ENCODE peak calls at places on chromosomes 12 and 14, in five cellular contexts. G is left lung; Y is neural progenitor cell; J is ascending aorta; N is CD8-positive, alpha-beta T cell. S is an unnamed sample. For H3K27me3, the result is how much of the 10 kb centered on the place peaks cover.

GRCh38 chr14:90733139-90733808 is 83.0 kb downstream of the TTC7B start:
- DNase-seq in G (no peak), Y (no peak), J (no peak), N (no peak), S (no peak)

GRCh38 chr14:75804570-75805275 is 143.7 kb downstream of the TTLL5 start:
- DNase-seq in G (no peak), Y (no peak), J (no peak), N (no peak), S (no peak)

GRCh38 chr12:83850531-83850930 is 1062.1 kb downstream of the SLC6A15 start:
- DNase-seq in G (no peak), Y (no peak), J (no peak), N (no peak), S (no peak)

GRCh38 chr12:52280319-52280795 is 5.9 kb downstream of the KRT86 start:
- DNase-seq in G (peak), Y (no peak), J (peak), N (no peak), S (no peak)

GRCh38 chr12:54222609-54223008 is 33.8 kb upstream of the SMUG1 start:
- DNase-seq in G (no peak), Y (no peak), J (no peak), N (no peak), S (no peak)

GRCh38 chr14:71290960-71291466 is 383.8 kb downstream of the PCNX1 start:
- DNase-seq in G (peak), Y (no peak), J (no peak), N (no peak), S (no peak)

GRCh38 chr12:110639336-110640178 is 25.6 kb downstream of the TCTN1 start:
- DNase-seq in G (no peak), Y (no peak), J (no peak), N (no peak), S (no peak)

GRCh38 chr14:32225378-32225920 is 22.4 kb upstream of the RNU6-8 start:
- DNase-seq in G (no peak), Y (peak), J (no peak), N (no peak), S (no peak)

GRCh38 chr14:104223101-104223809 is 84.9 kb downstream of the KIF26A start:
- DNase-seq in G (peak), Y (no peak), J (no peak), N (no peak), S (no peak)

GRCh38 chr12:103805961-103806360 is 35.1 kb downstream of the NT5DC3 start:
- DNase-seq in G (no peak), Y (no peak), J (no peak), N (no peak), S (no peak)

GRCh38 chr12:49121047-49121696 is 10.0 kb downstream of the TUBA1B start:
- DNase-seq in G (no peak), Y (peak), J (no peak), N (no peak), S (no peak)

GRCh38 chr12:99769581-99769980 is 122.0 kb downstream of the GARIN6 start:
- DNase-seq in G (no peak), Y (peak), J (no peak), N (no peak), S (no peak)

GRCh38 chr14:28635387-28635786 is 131.2 kb upstream of the FOXG1 start:
- DNase-seq in G (no peak), Y (peak), J (no peak), N (no peak), S (no peak)

GRCh38 chr12:132445884-132446471 is 44.0 kb upstream of the FBRSL1 start:
- DNase-seq in G (peak), Y (peak), J (peak), N (peak), S (no peak)

GRCh38 chr12:108609535-108610335 is 11.9 kb upstream of the TMEM119 start:
- DNase-seq in G (peak), Y (no peak), J (no peak), N (no peak), S (peak)

GRCh38 chr12:29907486-29907885 is 123.7 kb upstream of the TMTC1 start:
- DNase-seq in G (no peak), Y (no peak), J (no peak), N (no peak), S (no peak)

GRCh38 chr12:6943387-6943718 is 263 bp upstream of the RNU7-1 start:
- DNase-seq in G (peak), Y (peak), J (peak), N (peak), S (peak)

GRCh38 chr14:39365354-39365753 is 66.9 kb downstream of the FBXO33 start:
- DNase-seq in G (no peak), Y (no peak), J (no peak), N (no peak), S (no peak)

GRCh38 chr14:23406244-23406643 is 1.8 kb downstream of the MYH6 start:
- DNase-seq in G (no peak), Y (no peak), J (no peak), N (no peak), S (no peak)

GRCh38 chr12:119870462-119870861 is 6.7 kb downstream of the CIT start:
- DNase-seq in G (no peak), Y (no peak), J (no peak), N (no peak), S (no peak)

GRCh38 chr12:119156401-119156800 is 22.3 kb upstream of the HSPB8 start:
- DNase-seq in G (no peak), Y (peak), J (no peak), N (no peak), S (no peak)

GRCh38 chr14:79417961-79418360 is 793.3 kb downstream of the DIO2 start:
- DNase-seq in G (no peak), Y (no peak), J (no peak), N (no peak), S (no peak)

GRCh38 chr12:3035815-3036702 is 41.1 kb upstream of the TSPAN9 start:
- DNase-seq in G (no peak), Y (peak), J (no peak), N (no peak), S (no peak)

GRCh38 chr12:50747817-50748216 is 16.1 kb upstream of the ATF1 start:
- DNase-seq in G (no peak), Y (no peak), J (no peak), N (no peak), S (no peak)

GRCh38 chr12:72261885-72262284 is 10.3 kb upstream of the TRHDE start:
- DNase-seq in G (no peak), Y (no peak), J (no peak), N (no peak), S (no peak)

GRCh38 chr12:15146585-15146984 is 74.6 kb downstream of the RERG start:
- DNase-seq in G (no peak), Y (peak), J (no peak), N (no peak), S (no peak)

GRCh38 chr14:39432619-39433451 is 602 bp upstream of the FBXO33 start:
- DNase-seq in G (peak), Y (peak), J (peak), N (peak), S (peak)

GRCh38 chr14:80055912-80056801 is 155.1 kb downstream of the DIO2 start:
- DNase-seq in G (no peak), Y (peak), J (no peak), N (no peak), S (no peak)

GRCh38 chr14:77760381-77761204 is at the start of gene SNW1:
- DNase-seq in G (peak), Y (peak), J (peak), N (peak), S (peak)

GRCh38 chr12:49188916-49189367 is at the start of gene TUBA1A:
- DNase-seq in G (peak), Y (peak), J (peak), N (peak), S (peak)

GRCh38 chr12:4824415-4824814 is 85.3 kb upstream of the KCNA1 start:
- DNase-seq in G (no peak), Y (no peak), J (no peak), N (no peak), S (no peak)

GRCh38 chr14:49134940-49135339 is 451.2 kb downstream of the RPS29 start:
- DNase-seq in G (no peak), Y (peak), J (no peak), N (no peak), S (no peak)

GRCh38 chr12:75364918-75365317 is 26.0 kb upstream of the GLIPR1L2 start:
- DNase-seq in G (no peak), Y (peak), J (no peak), N (no peak), S (no peak)

GRCh38 chr14:52609445-52610044 is 56.9 kb downstream of the GPR137C start:
- DNase-seq in G (no peak), Y (peak), J (no peak), N (no peak), S (no peak)

GRCh38 chr12:1500095-1500801 is 94.1 kb downstream of the FBXL14 start:
- DNase-seq in G (no peak), Y (no peak), J (no peak), N (no peak), S (no peak)

GRCh38 chr14:37253905-37254304 is 56.2 kb downstream of the MIPOL1 start:
- DNase-seq in G (no peak), Y (no peak), J (no peak), N (no peak), S (no peak)

GRCh38 chr14:34365309-34365915 is 96.6 kb downstream of the SPTSSA start:
- DNase-seq in G (no peak), Y (peak), J (no peak), N (no peak), S (no peak)

GRCh38 chr12:6605425-6606330 is 1.5 kb downstream of the CHD4 start:
- DNase-seq in G (no peak), Y (peak), J (no peak), N (peak), S (no peak)

DNA sequence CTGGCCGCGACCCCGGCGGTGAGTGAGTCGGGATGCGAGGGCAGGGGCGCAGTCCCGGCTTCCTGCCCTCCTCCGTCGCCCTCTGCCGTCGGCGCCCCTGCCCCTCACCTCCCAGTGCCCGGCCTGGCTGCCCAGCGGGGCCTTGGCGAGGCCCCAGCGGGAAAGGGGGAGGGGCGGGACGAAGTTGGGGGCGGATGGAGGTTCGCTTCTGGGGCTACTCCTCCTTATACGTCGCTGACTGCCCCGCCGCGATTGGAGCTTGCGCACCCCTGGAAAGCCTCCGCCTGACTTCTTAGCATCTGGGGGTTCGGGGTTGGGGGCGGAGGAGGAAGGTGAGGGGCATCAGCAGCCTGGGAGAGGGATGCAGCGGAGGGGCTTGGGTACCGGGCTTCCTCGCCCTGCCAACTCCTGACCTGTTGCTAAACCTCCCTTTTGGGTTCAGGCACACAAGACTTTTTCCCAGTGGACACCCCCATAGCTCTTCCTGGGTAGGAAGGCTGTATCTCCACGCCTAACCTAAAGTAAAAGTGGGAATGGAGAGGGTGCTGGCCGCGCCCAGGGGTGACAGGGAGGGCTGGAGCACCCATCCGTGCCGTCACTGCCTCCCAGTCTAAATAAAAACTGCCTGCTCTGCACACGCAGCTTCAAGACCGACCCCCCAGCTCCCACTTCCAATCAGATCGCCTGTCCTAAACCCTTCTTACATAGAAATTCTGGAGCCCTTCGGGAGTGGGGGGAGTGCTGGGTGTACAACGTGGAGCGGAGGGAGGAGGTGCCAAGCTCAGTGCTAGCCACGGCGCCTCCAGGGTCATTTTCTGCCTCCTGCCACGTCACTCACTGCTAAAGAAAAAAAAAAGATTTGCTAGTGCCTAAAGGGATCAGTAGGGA is 585 bp downstream of the TMEM263 start:
- DNase-seq in G (peak), Y (peak), J (peak), N (peak), S (peak)
- TF ChIP-seq CTCF in G (no peak), Y (peak), J (peak), N (no peak), S (peak)

GRCh38 chr14:20935303-20935984 is 19.8 kb upstream of the RNASE2 start:
- DNase-seq in G (no peak), Y (no peak), J (no peak), N (no peak), S (no peak)

GRCh38 chr14:20934148-20934762 is 21.0 kb upstream of the RNASE2 start:
- DNase-seq in G (no peak), Y (peak), J (no peak), N (no peak), S (no peak)
- H3K27me3 ChIP-seq in G (under half), Y (under half), J (under half), N (under half), S (under half)

GRCh38 chr14:105475269-105475915 is 771 bp downstream of the CRIP2 start:
- DNase-seq in G (no peak), Y (peak), J (no peak), N (no peak), S (no peak)
- H3K4me3 ChIP-seq in G (peak), Y (peak), J (peak), N (peak), S (peak)

GRCh38 chr14:106372870-106373657 is 846.7 kb downstream of the TMEM121 start:
- DNase-seq in G (peak), Y (no peak), J (no peak), N (peak), S (peak)
- TF ChIP-seq CTCF in G (peak), Y (peak), J (no peak), N (peak), S (peak)

DNA sequence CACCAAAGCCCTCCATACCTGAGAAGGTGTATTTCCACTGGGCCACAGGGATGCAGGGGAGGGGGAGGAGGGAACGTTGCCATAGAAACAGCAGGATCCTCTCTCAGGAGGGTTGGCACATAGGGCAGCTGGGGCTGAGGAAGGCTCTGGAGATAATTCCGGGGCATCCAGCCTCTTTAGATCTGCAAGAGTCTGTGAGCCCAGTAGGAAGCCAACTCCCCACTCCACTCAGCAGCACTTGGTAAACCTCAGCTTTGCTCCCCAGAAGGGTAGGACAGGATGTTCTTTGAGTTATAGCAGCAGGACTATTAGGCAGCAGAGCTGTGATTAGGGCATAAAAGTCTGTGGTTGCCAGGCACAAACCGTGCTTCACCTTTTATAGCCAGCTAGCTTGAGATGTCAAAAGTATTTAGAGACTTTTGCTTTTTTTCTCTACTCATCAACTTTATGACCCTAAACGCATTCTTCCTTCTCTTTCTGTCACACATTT is 7.8 kb upstream of the PLEKHG3 start:
- DNase-seq in G (no peak), Y (no peak), J (no peak), N (no peak), S (peak)
- H3K27me3 ChIP-seq in G (under half), Y (under half), J (under half), N (under half), S (under half)

GRCh38 chr14:105806568-105806967 is 280.2 kb downstream of the TMEM121 start:
- DNase-seq in G (no peak), Y (no peak), J (no peak), N (no peak), S (no peak)
- H3K4me3 ChIP-seq in G (no peak), Y (no peak), J (no peak), N (no peak), S (no peak)